ENCODE peak calls at places on chromosome 3, in six cellular contexts. X is posterior cingulate gyrus, F is anterior cingulate cortex, C is fibroblast of the aortic adventitia, A is activated T-cell treated with anti-CD3 and anti-CD28 coated beads for 1 hour, Y is fibroblast of pulmonary artery. J is an unnamed sample.

GRCh38 chr3:116179091-116179490 is 266.2 kb downstream of the LSAMP start:
- DNase-seq in X (no peak), F (no peak), C (peak), A (no peak), Y (no peak), J (no peak)

GRCh38 chr3:26558257-26558656 is 64.3 kb upstream of the LRRC3B start:
- DNase-seq in X (no peak), F (no peak), C (no peak), A (no peak), Y (no peak), J (no peak)

GRCh38 chr3:187700249-187700648 is 2.1 kb downstream of the RTP2 start:
- DNase-seq in X (no peak), F (no peak), C (no peak), A (no peak), Y (no peak), J (no peak)

GRCh38 chr3:16377196-16377595 is 112.2 kb downstream of the OXNAD1 start:
- DNase-seq in X (no peak), F (no peak), C (no peak), A (no peak), Y (no peak), J (no peak)

GRCh38 chr3:44104043-44104442 is 137.6 kb upstream of the TOPAZ1 start:
- DNase-seq in X (no peak), F (no peak), C (no peak), A (no peak), Y (no peak), J (no peak)

GRCh38 chr3:160883373-160883772 is 127.3 kb downstream of the PPM1L start:
- DNase-seq in X (no peak), F (no peak), C (no peak), A (no peak), Y (no peak), J (no peak)

GRCh38 chr3:16864610-16865313 is 20.0 kb upstream of the PLCL2 start:
- DNase-seq in X (no peak), F (no peak), C (peak), A (no peak), Y (peak), J (no peak)

GRCh38 chr3:70011582-70011981 is 12.0 kb downstream of the SAMMSON start:
- DNase-seq in X (no peak), F (no peak), C (no peak), A (no peak), Y (peak), J (no peak)

GRCh38 chr3:46123646-46124045 is 84.5 kb downstream of the CCR1 start:
- DNase-seq in X (no peak), F (no peak), C (no peak), A (no peak), Y (no peak), J (no peak)

GRCh38 chr3:106440672-106441071 is 571.9 kb upstream of the CBLB start:
- DNase-seq in X (no peak), F (no peak), C (no peak), A (no peak), Y (no peak), J (no peak)

GRCh38 chr3:12175137-12175593 is 16.5 kb upstream of the TIMP4 start:
- DNase-seq in X (no peak), F (no peak), C (peak), A (no peak), Y (peak), J (no peak)

GRCh38 chr3:195577645-195578177 is 6.0 kb downstream of the APOD start:
- DNase-seq in X (no peak), F (no peak), C (no peak), A (no peak), Y (no peak), J (no peak)

GRCh38 chr3:34646911-34647465 is 848.6 kb downstream of the PDCD6IP start:
- DNase-seq in X (no peak), F (no peak), C (no peak), A (no peak), Y (no peak), J (no peak)